ENCODE peak calls at places on chromosomes 2 and 18, in seven cellular contexts. K is kidney glomerular epithelial cell, B is AG09309, T is heart left ventricle, C is cardiac muscle cell, L is PC-3, Y is Right ventricle myocardium superior. A is an unnamed sample.

GRCh38 chr18:69689081-69689759 is 258.5 kb downstream of the CD226 start:
- DNase-seq in Y (no peak), C (no peak), B (no peak), T (no peak), L (no peak), K (no peak), A (no peak)

GRCh38 chr18:48037481-48038271 is 107.2 kb upstream of the SMAD2 start:
- DNase-seq in K (peak; percentile 40), B (no peak), Y (no peak), T (peak; percentile 44), C (no peak), L (no peak), A (peak; percentile 3)

GRCh38 chr2:188181439-188181838 is 110.2 kb upstream of the GULP1 start:
- DNase-seq in B (no peak), Y (no peak), C (no peak), L (no peak), T (no peak), K (no peak), A (peak; percentile 90)

GRCh38 chr2:88059979-88060906 is 4.7 kb upstream of the KRCC1 start:
- DNase-seq in C (peak; percentile 64), B (no peak), L (peak; percentile 69), T (no peak), Y (no peak), K (peak; percentile 30), A (no peak)

GRCh38 chr2:200905618-200906296 is 16.6 kb downstream of the NIF3L1 start:
- DNase-seq in T (peak; percentile 63), L (peak; percentile 81), C (peak; percentile 67), B (no peak), Y (peak; percentile 80), K (peak; percentile 43), A (peak; percentile 69)

GRCh38 chr18:67386028-67386427 is 130.5 kb downstream of the DSEL start:
- DNase-seq in C (no peak), L (peak; percentile 47), K (no peak), Y (no peak), B (no peak), T (no peak), A (no peak)

GRCh38 chr2:15112216-15112615 is 448.9 kb downstream of the NBAS start:
- DNase-seq in L (peak; percentile 15), B (no peak), K (no peak), Y (no peak), T (no peak), C (peak; percentile 51), A (no peak)

GRCh38 chr2:33015421-33016142 is 68.8 kb downstream of the LTBP1 start:
- DNase-seq in K (no peak), C (peak; percentile 65), B (peak; percentile 51), T (no peak), Y (no peak), L (peak; percentile 94), A (no peak)

GRCh38 chr2:119142822-119143221 is 15.7 kb downstream of the C1QL2 start:
- DNase-seq in Y (no peak), T (no peak), L (no peak), C (no peak), B (no peak), K (no peak), A (no peak)

GRCh38 chr2:2026252-2026831 is 282.0 kb upstream of the PXDN start:
- DNase-seq in C (no peak), K (no peak), Y (no peak), T (no peak), L (no peak), B (no peak), A (no peak)